ENCODE peak calls at places on chromosomes 11 and 22, in four cellular contexts. Y is GM12878, H is H1, M is HepG2. V is an unnamed sample.

GRCh38 chr22:27460596-27461347 is 340.8 kb downstream of the MN1 start:
- DNase-seq in Y (no peak), H (no peak), M (no peak), V (no peak)

GRCh38 chr11:47869548-47870393 is 21.6 kb upstream of the NUP160 start:
- DNase-seq in Y (no peak), H (no peak), M (no peak), V (no peak)

GRCh38 chr11:77633856-77634425 is 3.7 kb downstream of the CLNS1A start:
- DNase-seq in Y (no peak), H (no peak), M (no peak), V (no peak)

GRCh38 chr11:64476866-64477265 is 114.2 kb upstream of the SLC22A12 start:
- DNase-seq in Y (no peak), H (no peak), M (no peak), V (no peak)

GRCh38 chr11:95877288-95877687 is 46.6 kb downstream of the MTMR2 start:
- DNase-seq in Y (no peak), H (no peak), M (no peak), V (no peak)

GRCh38 chr11:123434911-123435310 is 4.8 kb downstream of the GRAMD1B start:
- DNase-seq in Y (no peak), H (no peak), M (no peak), V (no peak)

GRCh38 chr11:29963796-29964195 is 53.0 kb downstream of the KCNA4 start:
- DNase-seq in Y (no peak), H (no peak), M (no peak), V (no peak)

GRCh38 chr11:110366234-110366633 is 63.5 kb upstream of the FDX1 start:
- DNase-seq in Y (no peak), H (no peak), M (no peak), V (no peak)

GRCh38 chr11:10725114-10725906 is 25.7 kb upstream of the CTR9 start:
- DNase-seq in Y (no peak), H (no peak), M (no peak), V (no peak)

DNA sequence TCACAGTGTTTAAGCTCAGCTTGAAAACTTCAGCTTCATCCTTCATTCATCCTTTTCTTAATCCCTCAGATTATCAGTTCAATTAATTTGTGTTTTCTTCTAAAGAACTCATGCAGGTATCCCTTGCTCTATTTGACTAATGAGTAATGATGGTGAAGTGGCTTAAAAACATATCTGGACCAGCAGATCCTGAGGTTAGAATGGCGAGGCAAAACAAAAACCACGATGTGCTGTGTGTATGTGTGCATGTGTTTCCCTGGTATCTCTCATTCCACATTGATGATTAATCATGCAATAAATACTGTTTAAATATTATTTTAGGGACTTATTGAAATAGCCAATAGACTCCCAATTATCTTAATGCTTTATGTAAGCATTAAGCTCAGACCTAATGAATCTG is 437.0 kb downstream of the DYNC2H1 start:
- DNase-seq in Y (no peak), H (no peak), M (no peak), V (no peak)
- TF ChIP-seq HDAC6 in Y (no peak), H (no peak), M (no peak), V (no peak)

GRCh38 chr11:89626366-89626765 is 83.7 kb upstream of the TRIM77 start:
- DNase-seq in Y (no peak), H (no peak), M (no peak), V (no peak)

DNA sequence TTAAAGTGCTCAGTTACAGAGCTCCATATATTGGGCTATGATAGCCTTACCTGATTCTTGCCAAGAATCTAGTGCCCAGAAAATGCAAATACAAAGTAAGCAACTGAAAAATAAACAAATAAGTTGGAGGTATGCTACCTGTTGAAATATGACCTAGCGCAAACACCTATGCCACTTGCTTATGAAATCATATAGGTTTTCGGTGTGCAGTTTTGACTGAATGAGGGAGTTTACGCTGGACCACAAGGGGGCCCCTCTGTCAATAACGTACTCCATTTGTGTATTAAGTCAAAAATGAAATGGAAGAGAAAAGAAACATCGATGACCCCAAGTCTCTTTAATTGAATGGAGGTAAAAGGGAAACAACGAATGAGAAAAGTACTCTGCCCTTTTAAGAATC is 84.9 kb upstream of the TRIM77 start:
- DNase-seq in Y (no peak), H (no peak), M (no peak), V (peak; percentile 0)
- TF ChIP-seq HDAC6 in Y (no peak), H (no peak), M (no peak), V (no peak)

GRCh38 chr11:31725176-31725575 is 85.9 kb downstream of the PAX6 start:
- DNase-seq in Y (no peak), H (no peak), M (no peak), V (no peak)
- TF ChIP-seq HDAC6 in Y (no peak), H (no peak), M (no peak), V (no peak)

GRCh38 chr11:59615132-59615636 is 390 bp downstream of the OSBP start:
- DNase-seq in Y (no peak), H (peak; percentile 5), M (peak; percentile 26), V (peak; percentile 66)
- TF ChIP-seq HDAC6 in Y (no peak), H (no peak), M (no peak), V (no peak)